ENCODE peak calls at places on chromosome 22, in seven cellular contexts. O is H1, A is HCT116, G is K562, K is SK-N-SH, E is HepG2, B is GM12878. T is an unnamed sample.

GRCh38 chr22:41243361-41243760 is 2.6 kb upstream of the CHADL start:
- DNase-seq in O (no peak), A (no peak), G (no peak), K (no peak), E (no peak), B (no peak), T (no peak)

GRCh38 chr22:33109532-33110148 is 51.5 kb upstream of the SYN3 start:
- DNase-seq in O (no peak), A (no peak), G (no peak), K (no peak), E (no peak), B (no peak), T (no peak)

GRCh38 chr22:37818397-37819099 is 4.6 kb upstream of the GALR3 start:
- DNase-seq in O (no peak), A (no peak), G (no peak), K (no peak), E (no peak), B (no peak), T (no peak)

GRCh38 chr22:35411112-35411511 is 11.2 kb downstream of the MCM5 start:
- DNase-seq in O (no peak), A (no peak), G (no peak), K (no peak), E (no peak), B (peak), T (no peak)

GRCh38 chr22:23603266-23603665 is 23.2 kb upstream of the IGLL1 start:
- DNase-seq in O (no peak), A (no peak), G (no peak), K (no peak), E (no peak), B (no peak), T (no peak)

GRCh38 chr22:24051568-24051967 is 40.5 kb downstream of the CABIN1 start:
- DNase-seq in O (no peak), A (no peak), G (no peak), K (no peak), E (no peak), B (no peak), T (no peak)

GRCh38 chr22:35173655-35174054 is 83.6 kb upstream of the HMGXB4 start:
- DNase-seq in O (no peak), A (no peak), G (no peak), K (no peak), E (no peak), B (no peak), T (no peak)

GRCh38 chr22:33853200-33854097 is 66.8 kb downstream of the LARGE1 start:
- DNase-seq in O (no peak), A (no peak), G (no peak), K (peak), E (peak), B (peak), T (peak)

GRCh38 chr22:42814215-42814614 is 42.9 kb downstream of the ARFGAP3 start:
- DNase-seq in O (no peak), A (no peak), G (no peak), K (no peak), E (peak), B (peak), T (no peak)

GRCh38 chr22:37797874-37798500 is 9.7 kb upstream of the GCAT start:
- DNase-seq in O (no peak), A (no peak), G (no peak), K (no peak), E (no peak), B (no peak), T (no peak)

GRCh38 chr22:37508431-37508963 is 10.7 kb downstream of the CARD10 start:
- DNase-seq in O (no peak), A (no peak), G (no peak), K (no peak), E (no peak), B (no peak), T (no peak)

GRCh38 chr22:35705141-35705540 is 12.5 kb upstream of the APOL5 start:
- DNase-seq in O (no peak), A (no peak), G (no peak), K (no peak), E (no peak), B (no peak), T (no peak)

GRCh38 chr22:42856179-42856864 is 751 bp downstream of the ARFGAP3 start:
- DNase-seq in O (no peak), A (no peak), G (peak), K (no peak), E (peak), B (no peak), T (no peak)

GRCh38 chr22:18975434-18976196 is 39.5 kb upstream of the PRODH start:
- DNase-seq in O (no peak), A (no peak), G (no peak), K (no peak), E (no peak), B (no peak), T (no peak)

GRCh38 chr22:40955516-40955915 is 4.3 kb downstream of the RBX1 start:
- DNase-seq in O (no peak), A (no peak), G (no peak), K (no peak), E (no peak), B (no peak), T (no peak)

GRCh38 chr22:48925450-48925849 is 902.2 kb downstream of the BRD1 start:
- DNase-seq in O (no peak), A (no peak), G (no peak), K (no peak), E (no peak), B (no peak), T (no peak)

GRCh38 chr22:36373258-36373579 is 14.5 kb downstream of the MYH9 start:
- DNase-seq in O (no peak), A (no peak), G (no peak), K (no peak), E (no peak), B (no peak), T (no peak)

GRCh38 chr22:38751422-38752346 is 4.1 kb downstream of the SUN2 start:
- DNase-seq in O (no peak), A (no peak), G (no peak), K (no peak), E (no peak), B (peak), T (no peak)

GRCh38 chr22:33271390-33272161 is 213.4 kb upstream of the SYN3 start:
- DNase-seq in O (no peak), A (no peak), G (no peak), K (no peak), E (no peak), B (peak), T (no peak)

GRCh38 chr22:48566741-48567140 is 1260.9 kb downstream of the BRD1 start:
- DNase-seq in O (no peak), A (no peak), G (no peak), K (no peak), E (no peak), B (no peak), T (no peak)

GRCh38 chr22:22508274-22509176 is at the start of gene ZNF280B:
- DNase-seq in O (peak), A (peak), G (peak), K (peak), E (peak), B (peak), T (no peak)

GRCh38 chr22:37229012-37229804 is 14.9 kb downstream of the RAC2 start:
- DNase-seq in O (no peak), A (peak), G (no peak), K (peak), E (no peak), B (no peak), T (no peak)

GRCh38 chr22:40599731-40600130 is 36.8 kb downstream of the MRTFA start:
- DNase-seq in O (no peak), A (no peak), G (no peak), K (no peak), E (no peak), B (no peak), T (no peak)

GRCh38 chr22:23826510-23827350 is 12.1 kb downstream of the DERL3 start:
- DNase-seq in O (no peak), A (no peak), G (no peak), K (peak), E (no peak), B (no peak), T (no peak)

GRCh38 chr22:46010177-46010867 is 33.4 kb upstream of the WNT7B start:
- DNase-seq in O (no peak), A (no peak), G (no peak), K (no peak), E (no peak), B (no peak), T (no peak)

GRCh38 chr22:30315962-30316576 is 10.7 kb downstream of the TBC1D10A start:
- DNase-seq in O (no peak), A (no peak), G (no peak), K (no peak), E (no peak), B (no peak), T (no peak)

GRCh38 chr22:37496651-37497599 is 10.7 kb upstream of the MFNG start:
- DNase-seq in O (no peak), A (no peak), G (peak), K (peak), E (no peak), B (no peak), T (no peak)

GRCh38 chr22:19853058-19853878 is 1.4 kb downstream of the GNB1L start:
- DNase-seq in O (no peak), A (no peak), G (no peak), K (no peak), E (no peak), B (no peak), T (no peak)

DNA sequence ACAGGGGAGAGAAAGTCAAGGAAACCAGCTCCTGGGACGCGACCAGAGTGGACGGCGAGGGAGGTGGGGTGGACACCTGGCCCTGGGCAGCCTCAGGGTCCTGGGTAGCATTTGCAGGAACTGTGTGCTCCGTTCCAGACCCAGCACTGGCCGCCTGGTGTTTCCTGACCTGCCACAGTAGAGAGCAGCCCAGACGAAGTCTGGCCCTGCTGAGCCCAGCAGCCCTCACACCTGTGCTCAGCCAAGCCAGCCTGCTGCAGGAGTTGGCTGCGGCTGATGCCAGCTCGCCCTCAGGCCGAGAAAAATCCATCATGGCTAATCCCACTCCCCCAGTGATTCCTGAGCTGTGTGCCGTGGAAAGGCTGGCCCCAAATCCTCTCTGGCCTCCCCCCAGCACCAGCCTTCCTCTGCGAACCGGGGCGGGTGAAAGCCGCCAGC is 88.8 kb downstream of the RTL6 start:
- DNase-seq in O (no peak), A (no peak), G (no peak), K (peak), E (no peak), B (no peak), T (no peak)
- TF ChIP-seq JUND in O (no peak), A (no peak), G (no peak), K (no peak), E (no peak), B (no peak), T (no peak)

GRCh38 chr22:47066616-47066905 is 304.1 kb downstream of the TBC1D22A start:
- DNase-seq in O (no peak), A (no peak), G (no peak), K (no peak), E (no peak), B (no peak), T (no peak)

GRCh38 chr22:47064416-47064815 is 302.0 kb downstream of the TBC1D22A start:
- DNase-seq in O (no peak), A (no peak), G (no peak), K (peak), E (no peak), B (no peak), T (no peak)

GRCh38 chr22:47067331-47067890 is 305.0 kb downstream of the TBC1D22A start:
- DNase-seq in O (no peak), A (no peak), G (no peak), K (no peak), E (no peak), B (no peak), T (no peak)

GRCh38 chr22:47064016-47064415 is 301.6 kb downstream of the TBC1D22A start:
- DNase-seq in O (no peak), A (no peak), G (no peak), K (peak), E (no peak), B (no peak), T (no peak)

DNA sequence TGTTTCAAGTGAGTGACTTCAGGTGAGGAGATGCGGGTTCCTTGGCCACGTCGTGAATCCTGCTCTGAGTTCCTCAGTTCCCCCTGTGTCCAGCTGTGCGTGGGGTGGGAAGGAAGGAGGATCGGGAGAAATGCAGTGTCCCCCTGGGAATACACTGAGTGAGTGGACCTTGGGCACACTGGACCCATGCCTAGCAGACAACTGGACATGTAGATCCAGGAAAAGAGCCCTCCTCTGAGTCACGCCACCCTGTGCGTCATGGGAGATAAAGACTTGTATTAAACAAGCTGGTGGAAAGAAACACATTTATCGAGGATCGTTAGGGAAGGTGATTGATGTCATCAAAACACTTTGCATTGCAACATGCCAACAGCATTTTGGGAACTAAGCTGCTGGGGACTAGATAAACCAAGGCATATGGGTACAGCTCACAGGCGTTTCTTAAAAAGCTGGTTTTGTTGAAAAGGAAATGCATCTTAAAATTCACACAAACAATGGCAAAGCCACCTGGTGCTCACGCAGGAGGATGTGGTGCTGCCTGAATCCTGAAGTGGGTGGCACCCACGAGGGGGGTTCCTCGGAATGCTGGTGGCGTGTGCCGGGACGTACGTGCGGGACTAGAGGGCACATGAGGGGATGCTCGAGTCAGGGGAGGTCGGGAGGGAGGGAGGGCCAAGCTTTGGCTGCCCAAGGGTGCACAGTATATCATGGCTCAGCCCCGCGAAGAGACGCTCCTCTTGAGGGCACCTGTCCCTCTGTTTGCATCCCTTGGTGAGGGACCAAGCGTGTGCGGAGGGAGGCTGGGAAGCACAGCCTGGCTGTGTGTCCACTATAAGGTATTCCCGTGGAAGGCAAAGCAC is 303.5 kb downstream of the TBC1D22A start:
- DNase-seq in O (no peak), A (no peak), G (no peak), K (no peak), E (no peak), B (no peak), T (no peak)
- TF ChIP-seq JUND in O (no peak), A (no peak), G (no peak), K (no peak), E (no peak), B (no peak), T (no peak)

GRCh38 chr22:21443057-21443734 is 24.0 kb upstream of the TMEM191C start:
- DNase-seq in O (no peak), A (no peak), G (no peak), K (no peak), E (no peak), B (no peak), T (no peak)
- TF ChIP-seq JUND in O (no peak), A (no peak), G (no peak), K (no peak), E (no peak), B (no peak), T (no peak)

GRCh38 chr22:31446767-31447166 is 42.9 kb downstream of the EIF4ENIF1 start:
- DNase-seq in O (no peak), A (no peak), G (no peak), K (no peak), E (no peak), B (no peak), T (no peak)

GRCh38 chr22:31448382-31448781 is 41.3 kb downstream of the EIF4ENIF1 start:
- DNase-seq in O (no peak), A (no peak), G (no peak), K (no peak), E (no peak), B (no peak), T (no peak)

GRCh38 chr22:31449521-31449920 is 40.1 kb downstream of the EIF4ENIF1 start:
- DNase-seq in O (no peak), A (no peak), G (no peak), K (no peak), E (no peak), B (no peak), T (no peak)

GRCh38 chr22:31447337-31447736 is 42.3 kb downstream of the EIF4ENIF1 start:
- DNase-seq in O (no peak), A (no peak), G (no peak), K (no peak), E (no peak), B (no peak), T (no peak)

DNA sequence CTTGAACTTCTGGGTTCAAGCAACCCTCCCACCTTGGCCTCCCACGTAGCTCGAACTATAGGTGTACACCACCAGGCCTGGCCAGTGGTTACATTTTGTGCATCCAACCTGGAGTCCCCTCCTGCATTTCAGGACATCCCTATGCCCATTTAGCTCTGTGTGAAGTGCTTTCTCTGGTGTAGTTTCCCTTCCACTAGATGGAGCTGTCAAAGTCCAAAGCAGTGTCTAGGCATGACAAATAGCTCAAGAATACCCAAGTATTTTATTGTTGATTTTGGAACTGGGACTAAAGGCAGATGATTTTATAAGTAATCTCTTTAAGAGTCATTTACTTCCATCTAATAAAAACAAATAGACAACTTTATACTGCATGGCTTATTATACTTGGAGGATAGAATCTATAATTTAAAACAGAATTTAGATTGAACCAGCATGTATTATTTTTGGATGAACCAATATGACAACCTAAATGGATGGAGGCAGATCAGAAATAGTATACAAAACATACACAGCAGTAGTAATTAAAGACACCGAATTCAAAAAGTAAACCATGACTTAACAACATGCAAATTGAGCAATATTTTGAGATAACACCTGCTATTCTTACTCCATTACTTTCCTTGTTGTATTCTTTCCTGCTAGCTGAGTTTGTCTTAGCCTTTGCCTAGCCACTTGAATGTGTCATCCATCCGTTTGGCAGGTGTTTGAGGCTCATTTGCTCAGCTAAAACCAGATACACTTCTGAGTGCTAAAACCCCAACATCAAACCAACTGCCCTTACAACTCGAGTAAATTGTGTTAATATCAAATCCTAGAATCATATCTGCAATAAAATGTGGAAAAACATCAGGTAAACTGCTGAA is 37.7 kb downstream of the EIF4ENIF1 start:
- DNase-seq in O (no peak), A (peak), G (peak), K (peak), E (peak), B (peak), T (peak)
- TF ChIP-seq JUND in O (no peak), A (no peak), G (no peak), K (no peak), E (no peak), B (no peak), T (no peak)

GRCh38 chr22:28018461-28018927 is 99.4 kb upstream of the PITPNB start:
- DNase-seq in O (no peak), A (no peak), G (no peak), K (no peak), E (no peak), B (no peak), T (no peak)

GRCh38 chr22:28017558-28017820 is 98.4 kb upstream of the PITPNB start:
- DNase-seq in O (no peak), A (no peak), G (no peak), K (no peak), E (no peak), B (no peak), T (no peak)

GRCh38 chr22:28016781-28017557 is 97.9 kb upstream of the PITPNB start:
- DNase-seq in O (no peak), A (no peak), G (no peak), K (no peak), E (no peak), B (no peak), T (no peak)

GRCh38 chr22:28019360-28019759 is 100.3 kb upstream of the PITPNB start:
- DNase-seq in O (no peak), A (no peak), G (no peak), K (no peak), E (no peak), B (no peak), T (no peak)

GRCh38 chr22:28017859-28018258 is 98.8 kb upstream of the PITPNB start:
- DNase-seq in O (no peak), A (no peak), G (no peak), K (no peak), E (no peak), B (no peak), T (no peak)
- TF ChIP-seq JUND in O (no peak), A (no peak), G (no peak), K (no peak), E (no peak), B (no peak), T (no peak)

DNA sequence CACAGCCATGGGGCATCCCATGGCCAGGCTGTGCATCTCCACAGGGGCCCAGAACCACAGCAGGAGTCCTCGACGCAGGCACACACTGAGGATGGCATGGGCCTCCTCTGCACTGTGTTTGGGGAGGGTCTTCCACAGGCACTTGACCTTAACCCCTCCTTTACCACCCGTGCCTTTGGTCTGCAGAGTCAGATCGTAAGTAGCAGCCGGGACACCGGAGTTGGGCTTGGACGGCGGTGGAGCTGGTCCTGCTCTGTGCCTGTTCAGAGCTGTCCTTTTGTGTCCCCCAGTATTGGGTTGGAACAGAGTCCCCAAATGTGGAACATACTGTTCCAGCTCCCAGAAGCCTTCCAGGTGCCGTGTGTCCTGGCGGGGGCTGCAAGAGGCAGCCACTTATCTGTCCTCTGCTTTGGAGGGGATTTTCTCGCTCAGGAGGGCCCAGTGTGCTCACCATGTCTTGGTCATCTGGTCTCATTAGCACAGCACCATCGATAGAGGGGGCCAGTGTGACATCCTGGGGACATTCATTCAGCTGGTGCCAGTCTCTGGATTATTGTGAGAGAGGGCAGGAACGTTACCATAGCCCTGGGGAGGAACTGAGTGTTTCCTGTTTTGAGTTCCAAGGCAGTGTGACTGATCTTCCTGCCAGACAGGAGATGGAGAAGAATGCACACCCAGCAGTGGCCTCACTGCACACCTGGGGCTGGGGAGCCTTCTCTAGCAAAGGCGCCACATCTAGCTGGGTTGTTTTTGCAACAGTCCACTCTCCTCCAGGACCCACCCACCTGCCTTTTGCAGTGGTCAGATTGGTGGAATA is 12.4 kb downstream of the CRELD2 start:
- DNase-seq in O (no peak), A (peak), G (peak), K (peak), E (peak), B (peak), T (peak)
- TF ChIP-seq JUND in O (no peak), A (no peak), G (no peak), K (no peak), E (no peak), B (no peak), T (no peak)